ENCODE peak calls at places on chromosomes 11 and 22, in five cellular contexts. L is mammary epithelial cell; T is activated CD8-positive, alpha-beta memory T cell treated with anti-CD3 and anti-CD28 coated beads, Interleukin-2, amount 50 U/mL, for 4 hours; S is EH; V is stimulated activated CD4-positive, alpha-beta T cell treated with anti-CD3 and anti-CD28 coated beads, Interleukin-2, amount 100 ng/mL, for 24 hours. H is an unnamed sample.

GRCh38 chr22:34490911-34491310 is 570.6 kb upstream of the LARGE1 start:
- DNase-seq in T (no peak), V (no peak), S (no peak), L (no peak), H (no peak)

GRCh38 chr11:45518096-45518852 is 147.1 kb downstream of the CHST1 start:
- DNase-seq in L (no peak), T (no peak), S (no peak), V (no peak), H (peak; percentile 4)

GRCh38 chr11:115425243-115425642 is 79.0 kb downstream of the CADM1 start:
- DNase-seq in T (no peak), S (no peak), V (no peak), L (no peak), H (no peak)

GRCh38 chr11:126481303-126481680 is 125.8 kb downstream of the ST3GAL4 start:
- DNase-seq in T (no peak), V (no peak), S (no peak), L (no peak), H (no peak)

GRCh38 chr11:43825217-43825816 is 55.3 kb upstream of the ALKBH3 start:
- DNase-seq in S (peak; percentile 49), L (peak; percentile 20), T (no peak), V (peak; percentile 31), H (peak; percentile 31)

GRCh38 chr22:44707752-44708151 is 5.7 kb downstream of the PRR5 start:
- DNase-seq in T (no peak), L (peak; percentile 56), S (peak; percentile 59), V (no peak), H (no peak)

GRCh38 chr11:41921991-41922390 is 462.5 kb upstream of the LRRC4C start:
- DNase-seq in V (no peak), S (no peak), L (no peak), T (no peak), H (no peak)

GRCh38 chr11:59550368-59550841 is 39.1 kb downstream of the OR4D9 start:
- DNase-seq in L (peak; percentile 97), S (peak; percentile 94), V (peak; percentile 91), T (peak; percentile 83), H (peak; percentile 96)

GRCh38 chr11:80686889-80687288 is 1246.1 kb upstream of the TENM4 start:
- DNase-seq in V (no peak), T (no peak), S (no peak), L (no peak), H (no peak)

GRCh38 chr11:46072172-46072964 is 48.9 kb downstream of the PHF21A start:
- DNase-seq in L (no peak), V (no peak), T (no peak), S (no peak), H (no peak)

GRCh38 chr22:24155597-24156145 is 25.6 kb upstream of the SUSD2 start:
- DNase-seq in S (peak; percentile 85), T (peak; percentile 51), L (peak; percentile 61), V (peak; percentile 50), H (no peak)

GRCh38 chr11:914204-914603 is 3.6 kb upstream of the CHID1 start:
- DNase-seq in V (no peak), T (no peak), L (no peak), S (no peak), H (no peak)

GRCh38 chr11:60918941-60919275 is 5.0 kb downstream of the TMEM109 start:
- DNase-seq in T (no peak), S (peak; percentile 73), L (peak; percentile 76), V (no peak), H (no peak)

GRCh38 chr11:34987617-34988016 is 71.2 kb downstream of the PDHX start:
- DNase-seq in V (no peak), T (no peak), S (no peak), L (no peak), H (no peak)

GRCh38 chr22:41216984-41217383 is 11.9 kb downstream of the L3MBTL2 start:
- DNase-seq in L (no peak), T (no peak), S (no peak), V (no peak), H (no peak)

GRCh38 chr11:113162590-113162961 is 151.8 kb upstream of the TTC12 start:
- DNase-seq in S (no peak), V (no peak), L (no peak), T (no peak), H (no peak)

GRCh38 chr11:69485337-69486041 is 4.0 kb downstream of the LINC01488 start:
- DNase-seq in L (no peak), T (no peak), V (no peak), S (no peak), H (no peak)

GRCh38 chr22:22940961-22941605 is 53.5 kb downstream of the IGLL5 start:
- DNase-seq in V (no peak), T (peak; percentile 10), L (no peak), S (no peak), H (no peak)

GRCh38 chr11:70825893-70826540 is 426.4 kb downstream of the SHANK2 start:
- DNase-seq in S (no peak), V (no peak), L (no peak), T (no peak), H (no peak)

GRCh38 chr22:35409783-35410662 is 10.1 kb downstream of the MCM5 start:
- DNase-seq in S (no peak), V (no peak), T (no peak), L (no peak), H (no peak)

GRCh38 chr22:19821523-19822300 is 33.0 kb downstream of the GNB1L start:
- DNase-seq in S (no peak), T (peak; percentile 7), L (no peak), V (no peak), H (no peak)

GRCh38 chr11:119934866-119935265 is 203.0 kb downstream of the TRIM29 start:
- DNase-seq in V (no peak), S (no peak), T (no peak), L (no peak), H (no peak)

GRCh38 chr11:116580828-116581227 is 192.0 kb downstream of the BUD13 start:
- DNase-seq in S (no peak), V (no peak), L (no peak), T (no peak), H (no peak)

GRCh38 chr11:57646756-57647303 is 2.9 kb downstream of the YPEL4 start:
- DNase-seq in S (no peak), V (no peak), L (no peak), T (no peak), H (no peak)

GRCh38 chr11:6568191-6568918 is 35.1 kb downstream of the RRP8 start:
- DNase-seq in S (peak; percentile 64), L (peak; percentile 24), V (no peak), T (no peak), H (no peak)

GRCh38 chr11:133300666-133301065 is 231.6 kb downstream of the OPCML start:
- DNase-seq in S (no peak), V (no peak), L (no peak), T (no peak), H (no peak)

GRCh38 chr11:328012-328411 is 7.4 kb upstream of the IFITM3 start:
- DNase-seq in V (no peak), L (no peak), T (no peak), S (no peak), H (no peak)

GRCh38 chr11:120205596-120206161 is 5.2 kb upstream of the OAF start:
- DNase-seq in L (peak; percentile 81), V (no peak), S (peak; percentile 75), T (no peak), H (no peak)

GRCh38 chr22:20215742-20216141 is 52.4 kb downstream of the RTN4R start:
- DNase-seq in T (no peak), L (no peak), V (no peak), S (no peak), H (no peak)

GRCh38 chr11:122681731-122682130 is 26.2 kb downstream of the UBASH3B start:
- DNase-seq in V (no peak), S (peak; percentile 56), T (no peak), L (no peak), H (no peak)

GRCh38 chr22:29907753-29908515 is 25.0 kb downstream of the MTMR3 start:
- DNase-seq in L (peak; percentile 94), T (peak; percentile 34), V (no peak), S (peak; percentile 96), H (peak; percentile 93)

GRCh38 chr22:31841029-31841827 is 87.4 kb downstream of the DEPDC5 start:
- DNase-seq in V (no peak), L (no peak), T (no peak), S (no peak), H (no peak)

GRCh38 chr11:32279672-32280071 is 155.7 kb downstream of the WT1 start:
- DNase-seq in T (no peak), L (no peak), V (no peak), S (no peak), H (no peak)

GRCh38 chr11:44901782-44902181 is 48.9 kb downstream of the TP53I11 start:
- DNase-seq in L (no peak), S (no peak), T (no peak), V (no peak), H (no peak)

GRCh38 chr11:103898065-103898464 is 138.4 kb upstream of the DDI1 start:
- DNase-seq in V (no peak), S (no peak), T (no peak), L (peak; percentile 16), H (no peak)

GRCh38 chr11:122888162-122888561 is 5.6 kb downstream of the JHY start:
- DNase-seq in S (no peak), V (no peak), L (no peak), T (no peak), H (no peak)

GRCh38 chr11:94793822-94794221 is 25.7 kb downstream of the AMOTL1 start:
- DNase-seq in V (no peak), S (peak; percentile 53), T (no peak), L (peak; percentile 63), H (no peak)

GRCh38 chr11:1853376-1854131 is 670 bp downstream of the LSP1 start:
- DNase-seq in T (no peak), V (no peak), S (no peak), L (no peak), H (no peak)

GRCh38 chr11:82494988-82495432 is 238.7 kb downstream of the FAM181B start:
- DNase-seq in L (peak; percentile 4), V (no peak), S (no peak), T (no peak), H (no peak)